ENCODE peak calls at places on chromosomes 16 and 17, in nine cellular contexts. A is D341Med; E is GM19239; L is astrocyte of the spinal cord; W is germinal center; M is cardiac muscle cell; O is astrocyte of the hippocampus; H is body of pancreas; S is naive thymus-derived CD8-positive, alpha-beta T cell. I is an unnamed sample.

GRCh38 chr16:84247844-84248243 is 8.0 kb upstream of the KCNG4 start:
- DNase-seq in E (no peak), O (peak; percentile 8), S (no peak), L (no peak), H (no peak), M (no peak), W (no peak), A (no peak), I (no peak)

GRCh38 chr17:39700148-39700987 is 504 bp downstream of the ERBB2 start:
- DNase-seq in S (no peak), O (peak; percentile 65), E (no peak), M (peak; percentile 71), H (no peak), W (no peak), A (peak; percentile 70), L (peak; percentile 37), I (peak; percentile 54)

GRCh38 chr17:20289984-20290383 is 177.4 kb downstream of the LGALS9B start:
- DNase-seq in A (no peak), M (no peak), W (no peak), L (no peak), S (no peak), E (no peak), H (no peak), O (no peak), I (no peak)

GRCh38 chr17:27203241-27203640 is 90.7 kb upstream of the WSB1 start:
- DNase-seq in S (no peak), A (no peak), L (no peak), H (no peak), W (no peak), O (no peak), E (no peak), M (no peak), I (no peak)

GRCh38 chr16:56817938-56818337 is 47.1 kb upstream of the SLC12A3 start:
- DNase-seq in S (no peak), A (no peak), M (no peak), E (no peak), O (no peak), L (no peak), H (no peak), W (no peak), I (no peak)

GRCh38 chr17:8964801-8965393 is 610 bp downstream of the PIK3R5 start:
- DNase-seq in O (no peak), W (no peak), E (no peak), S (peak; percentile 65), M (no peak), H (peak; percentile 36), A (no peak), L (no peak), I (no peak)

GRCh38 chr17:49218941-49219913 is 8.7 kb downstream of the ABI3 start:
- DNase-seq in O (no peak), H (peak; percentile 54), L (no peak), E (no peak), A (peak; percentile 75), S (peak; percentile 74), W (peak; percentile 77), M (no peak), I (no peak)

GRCh38 chr17:30244853-30245385 is 9.4 kb upstream of the SLC6A4 start:
- DNase-seq in E (no peak), A (no peak), L (peak; percentile 42), H (no peak), S (no peak), O (no peak), M (no peak), W (no peak), I (no peak)

GRCh38 chr17:21044971-21045370 is 2.2 kb upstream of the USP22 start:
- DNase-seq in O (no peak), A (no peak), L (no peak), H (no peak), E (no peak), S (no peak), W (no peak), M (no peak), I (no peak)

GRCh38 chr17:48729335-48730239 is 1.0 kb upstream of the HOXB13 start:
- DNase-seq in M (no peak), S (no peak), W (no peak), H (no peak), E (no peak), O (no peak), L (no peak), A (peak; percentile 26), I (no peak)

GRCh38 chr16:81261049-81261648 is 22.7 kb downstream of the BCO1 start:
- DNase-seq in W (peak; percentile 41), S (peak; percentile 17), O (no peak), E (peak; percentile 25), M (no peak), A (peak; percentile 45), H (no peak), L (no peak), I (no peak)

GRCh38 chr17:1545618-1546017 is 17.0 kb downstream of the PITPNA start:
- DNase-seq in M (no peak), H (no peak), S (no peak), W (no peak), O (no peak), L (no peak), A (no peak), E (no peak), I (no peak)

GRCh38 chr16:24381470-24382118 is 125.5 kb downstream of the CACNG3 start:
- DNase-seq in O (no peak), S (no peak), L (no peak), M (no peak), H (no peak), E (no peak), W (no peak), A (no peak), I (no peak)

GRCh38 chr17:68195667-68196393 is 52.0 kb upstream of the AMZ2 start:
- DNase-seq in L (no peak), A (peak; percentile 69), O (no peak), M (peak; percentile 48), H (no peak), W (no peak), S (no peak), E (no peak), I (peak; percentile 35)

GRCh38 chr17:45954914-45955313 is 44.1 kb upstream of the STH start:
- DNase-seq in S (no peak), A (no peak), L (no peak), M (no peak), E (no peak), H (no peak), O (peak; percentile 45), W (no peak), I (no peak)

GRCh38 chr17:32569171-32570080 is 82.6 kb downstream of the CDK5R1 start:
- DNase-seq in O (no peak), L (no peak), W (no peak), H (no peak), S (no peak), A (no peak), M (no peak), E (no peak), I (no peak)

GRCh38 chr17:7997186-7997585 is 5.2 kb upstream of the GUCY2D start:
- DNase-seq in S (no peak), W (no peak), M (peak; percentile 83), E (no peak), A (peak; percentile 60), L (peak; percentile 36), O (no peak), H (peak; percentile 62), I (no peak)

GRCh38 chr16:25097304-25097988 is 14.1 kb upstream of the LCMT1 start:
- DNase-seq in W (no peak), E (no peak), M (no peak), A (no peak), H (no peak), O (peak; percentile 7), S (no peak), L (peak; percentile 21), I (no peak)

GRCh38 chr17:17944743-17945142 is 27.5 kb downstream of the TOM1L2 start:
- DNase-seq in E (no peak), W (no peak), M (no peak), S (no peak), O (no peak), H (no peak), L (no peak), A (no peak), I (no peak)

GRCh38 chr17:78789149-78789662 is 7.1 kb upstream of the CYTH1 start:
- DNase-seq in O (peak; percentile 26), L (no peak), M (no peak), W (no peak), A (peak; percentile 75), H (peak; percentile 40), S (no peak), E (no peak), I (no peak)

GRCh38 chr16:65375651-65376050 is 253.8 kb upstream of the CDH11 start:
- DNase-seq in A (no peak), E (no peak), O (no peak), M (no peak), H (no peak), L (peak; percentile 8), S (no peak), W (no peak), I (no peak)

GRCh38 chr16:87206646-87207451 is 110.3 kb downstream of the C16orf95 start:
- DNase-seq in S (no peak), M (no peak), H (no peak), E (no peak), O (peak; percentile 48), A (no peak), W (no peak), L (peak; percentile 53), I (no peak)

GRCh38 chr17:79888811-79889634 is 49.8 kb upstream of the CBX4 start:
- DNase-seq in M (no peak), H (no peak), S (no peak), A (no peak), E (no peak), W (no peak), L (no peak), O (peak; percentile 13), I (no peak)

GRCh38 chr17:68288804-68289203 is 2.1 kb downstream of the SLC16A6 start:
- DNase-seq in O (no peak), M (no peak), H (peak; percentile 41), W (peak; percentile 44), S (no peak), A (no peak), L (no peak), E (peak; percentile 22), I (no peak)

GRCh38 chr17:42554250-42555121 is 1.8 kb downstream of the HSD17B1 start:
- DNase-seq in A (peak; percentile 95), S (peak; percentile 73), L (peak; percentile 84), W (peak; percentile 87), E (peak; percentile 87), M (peak; percentile 95), O (peak; percentile 90), H (peak; percentile 89), I (peak; percentile 95)

GRCh38 chr16:74448990-74449389 is 27.7 kb upstream of the CLEC18B start:
- DNase-seq in W (no peak), A (no peak), E (no peak), O (peak; percentile 70), H (peak; percentile 72), S (no peak), M (no peak), L (peak; percentile 90), I (no peak)

GRCh38 chr17:60664022-60664421 is 13.6 kb upstream of the BCAS3 start:
- DNase-seq in W (no peak), L (no peak), M (no peak), S (no peak), H (no peak), A (no peak), E (no peak), O (no peak), I (no peak)

GRCh38 chr16:87465306-87465705 is 27.5 kb downstream of the ZCCHC14 start:
- DNase-seq in O (peak; percentile 75), A (no peak), L (peak; percentile 84), E (no peak), W (no peak), H (peak; percentile 94), M (no peak), S (no peak), I (no peak)

GRCh38 chr17:36074365-36074764 is 10.3 kb downstream of the CCL18 start:
- DNase-seq in W (no peak), M (no peak), S (no peak), H (no peak), E (no peak), L (no peak), O (no peak), A (no peak), I (no peak)

GRCh38 chr17:82327289-82327688 is 6.3 kb downstream of the SECTM1 start:
- DNase-seq in H (no peak), W (no peak), E (no peak), M (no peak), A (no peak), L (no peak), O (no peak), S (no peak), I (no peak)

GRCh38 chr17:3558603-3559269 is 1.1 kb upstream of the TRPV3 start:
- DNase-seq in E (peak; percentile 88), O (no peak), W (peak; percentile 85), L (peak; percentile 2), M (no peak), H (no peak), A (peak; percentile 14), S (no peak), I (no peak)

I was measured in nephron progenitor cell.